ENCODE peak calls at places on chromosomes 12 and 14, in eight cellular contexts. X, I, J, W, Z, S, Q and G are unnamed samples.

GRCh38 chr14:71783786-71784185 is 148.4 kb upstream of the RGS6 start:
- DNase-seq in X (no peak), I (no peak), J (no peak), W (no peak), Z (no peak), S (no peak), Q (no peak), G (no peak)

GRCh38 chr14:60658909-60659585 is 9.8 kb upstream of the SIX1 start:
- DNase-seq in X (no peak), I (no peak), J (no peak), W (no peak), Z (no peak), S (no peak), Q (no peak), G (no peak)

GRCh38 chr12:1173806-1174617 is 183.0 kb downstream of the ERC1 start:
- DNase-seq in X (no peak), I (no peak), J (peak), W (no peak), Z (no peak), S (no peak), Q (no peak), G (no peak)

GRCh38 chr12:89461649-89462612 is 62.7 kb downstream of the GALNT4 start:
- DNase-seq in X (no peak), I (no peak), J (peak), W (no peak), Z (peak), S (no peak), Q (peak), G (no peak)

GRCh38 chr14:81390706-81391105 is 9.4 kb downstream of the STON2 start:
- DNase-seq in X (no peak), I (no peak), J (no peak), W (no peak), Z (no peak), S (no peak), Q (no peak), G (no peak)

GRCh38 chr14:104885031-104885972 is 20.2 kb downstream of the CEP170B start:
- DNase-seq in X (no peak), I (no peak), J (no peak), W (no peak), Z (no peak), S (peak), Q (no peak), G (no peak)

GRCh38 chr12:4978737-4979136 is 64.9 kb upstream of the KCNA5 start:
- DNase-seq in X (no peak), I (no peak), J (peak), W (no peak), Z (no peak), S (no peak), Q (no peak), G (no peak)

GRCh38 chr14:54711812-54712211 is 144.9 kb downstream of the SAMD4A start:
- DNase-seq in X (no peak), I (no peak), J (no peak), W (no peak), Z (no peak), S (no peak), Q (no peak), G (no peak)

GRCh38 chr14:32998433-32998832 is 59.8 kb downstream of the NPAS3 start:
- DNase-seq in X (no peak), I (no peak), J (no peak), W (peak), Z (peak), S (no peak), Q (peak), G (no peak)

GRCh38 chr14:51398898-51399297 is 158.9 kb downstream of the TMX1 start:
- DNase-seq in X (no peak), I (no peak), J (no peak), W (peak), Z (no peak), S (no peak), Q (no peak), G (no peak)

GRCh38 chr12:6426882-6427671 is 17.7 kb upstream of the CD27 start:
- DNase-seq in X (peak), I (peak), J (no peak), W (no peak), Z (no peak), S (peak), Q (no peak), G (no peak)

GRCh38 chr12:27705263-27705662 is 5.4 kb upstream of the MRPS35 start:
- DNase-seq in X (no peak), I (no peak), J (no peak), W (no peak), Z (peak), S (no peak), Q (no peak), G (no peak)

GRCh38 chr14:32370720-32371119 is 41.6 kb downstream of the AKAP6 start:
- DNase-seq in X (no peak), I (no peak), J (no peak), W (peak), Z (no peak), S (no peak), Q (peak), G (no peak)

GRCh38 chr12:77938301-77938700 is 107.6 kb downstream of the NAV3 start:
- DNase-seq in X (no peak), I (no peak), J (no peak), W (no peak), Z (no peak), S (no peak), Q (no peak), G (no peak)

GRCh38 chr12:20716037-20716436 is 20.9 kb downstream of the SLCO1C1 start:
- DNase-seq in X (no peak), I (no peak), J (no peak), W (no peak), Z (no peak), S (no peak), Q (no peak), G (no peak)

GRCh38 chr14:53042480-53042879 is 91.6 kb upstream of the FERMT2 start:
- DNase-seq in X (no peak), I (no peak), J (no peak), W (no peak), Z (no peak), S (no peak), Q (no peak), G (no peak)

GRCh38 chr12:6171409-6172015 is 28.7 kb upstream of the CD9 start:
- DNase-seq in X (no peak), I (no peak), J (no peak), W (no peak), Z (no peak), S (no peak), Q (no peak), G (no peak)

GRCh38 chr12:127811988-127812387 is 455.0 kb upstream of the TMEM132C start:
- DNase-seq in X (no peak), I (no peak), J (no peak), W (peak), Z (no peak), S (no peak), Q (peak), G (peak)

GRCh38 chr14:64726585-64726890 is 22.3 kb downstream of the PLEKHG3 start:
- DNase-seq in X (no peak), I (no peak), J (no peak), W (no peak), Z (no peak), S (peak), Q (peak), G (no peak)

GRCh38 chr12:27919671-27920235 is 52.8 kb downstream of the PTHLH start:
- DNase-seq in X (no peak), I (no peak), J (no peak), W (no peak), Z (peak), S (no peak), Q (no peak), G (no peak)